ENCODE peak calls at places on chromosomes 7 and 10, in ten cellular contexts. One of them, this sample, is unnamed.
A peak's percentile ranks its signal among the peaks of the same experiment; 100 is the strongest.

GRCh38 chr10:80598084-80598798 is 60.5 kb downstream of the SH2D4B start:
- DNase-seq in A549: no peak
- DNase-seq in right atrium auricular region: no peak
- DNase-seq in CD4-positive, alpha-beta T cell: no peak
- DNase-seq in uterus: no peak
- DNase-seq in SJSA1: no peak
- DNase-seq in astrocyte: no peak
- DNase-seq in body of pancreas: no peak
- DNase-seq in DND-41: no peak
- DNase-seq in IMR-90: no peak
- DNase-seq in this sample: no peak

GRCh38 chr7:24475573-24475972 is 97.7 kb upstream of the PALS2 start:
- DNase-seq in A549: no peak
- DNase-seq in right atrium auricular region: no peak
- DNase-seq in CD4-positive, alpha-beta T cell: no peak
- DNase-seq in uterus: no peak
- DNase-seq in SJSA1: no peak
- DNase-seq in astrocyte: no peak
- DNase-seq in body of pancreas: no peak
- DNase-seq in DND-41: no peak
- DNase-seq in IMR-90: no peak
- DNase-seq in this sample: no peak

GRCh38 chr7:46752881-46753366 is 829.0 kb downstream of the TNS3 start:
- DNase-seq in A549: peak; percentile 54
- DNase-seq in right atrium auricular region: no peak
- DNase-seq in CD4-positive, alpha-beta T cell: no peak
- DNase-seq in uterus: peak; percentile 28
- DNase-seq in SJSA1: no peak
- DNase-seq in astrocyte: peak; percentile 91
- DNase-seq in body of pancreas: no peak
- DNase-seq in DND-41: no peak
- DNase-seq in IMR-90: peak; percentile 77
- DNase-seq in this sample: peak; percentile 92

GRCh38 chr7:46126901-46127300 is 205.8 kb upstream of the IGFBP3 start:
- DNase-seq in A549: no peak
- DNase-seq in right atrium auricular region: no peak
- DNase-seq in CD4-positive, alpha-beta T cell: no peak
- DNase-seq in uterus: no peak
- DNase-seq in SJSA1: no peak
- DNase-seq in astrocyte: no peak
- DNase-seq in body of pancreas: no peak
- DNase-seq in DND-41: no peak
- DNase-seq in IMR-90: no peak
- DNase-seq in this sample: peak; percentile 36

GRCh38 chr10:60521974-60522405 is 132.3 kb upstream of the ANK3 start:
- DNase-seq in A549: no peak
- DNase-seq in right atrium auricular region: no peak
- DNase-seq in CD4-positive, alpha-beta T cell: no peak
- DNase-seq in uterus: no peak
- DNase-seq in SJSA1: no peak
- DNase-seq in astrocyte: peak; percentile 98
- DNase-seq in body of pancreas: no peak
- DNase-seq in DND-41: no peak
- DNase-seq in IMR-90: peak; percentile 4
- DNase-seq in this sample: peak; percentile 73

GRCh38 chr7:77674878-77675277 is 21.4 kb upstream of the RSBN1L start:
- DNase-seq in A549: peak; percentile 29
- DNase-seq in right atrium auricular region: no peak
- DNase-seq in CD4-positive, alpha-beta T cell: no peak
- DNase-seq in uterus: no peak
- DNase-seq in SJSA1: no peak
- DNase-seq in astrocyte: peak; percentile 72
- DNase-seq in body of pancreas: peak; percentile 77
- DNase-seq in DND-41: no peak
- DNase-seq in IMR-90: peak; percentile 82
- DNase-seq in this sample: peak; percentile 92

GRCh38 chr10:68564712-68565111 is 4.6 kb downstream of the TET1 start:
- DNase-seq in A549: no peak
- DNase-seq in right atrium auricular region: no peak
- DNase-seq in CD4-positive, alpha-beta T cell: no peak
- DNase-seq in uterus: no peak
- DNase-seq in SJSA1: no peak
- DNase-seq in astrocyte: no peak
- DNase-seq in body of pancreas: no peak
- DNase-seq in DND-41: no peak
- DNase-seq in IMR-90: no peak
- DNase-seq in this sample: no peak

GRCh38 chr10:69892436-69893215 is 90.9 kb downstream of the COL13A1 start:
- DNase-seq in A549: no peak
- DNase-seq in right atrium auricular region: no peak
- DNase-seq in CD4-positive, alpha-beta T cell: no peak
- DNase-seq in uterus: no peak
- DNase-seq in SJSA1: no peak
- DNase-seq in astrocyte: no peak
- DNase-seq in body of pancreas: no peak
- DNase-seq in DND-41: no peak
- DNase-seq in IMR-90: no peak
- DNase-seq in this sample: no peak

GRCh38 chr10:32911285-32912016 is 46.6 kb downstream of the ITGB1 start:
- DNase-seq in A549: no peak
- DNase-seq in right atrium auricular region: no peak
- DNase-seq in CD4-positive, alpha-beta T cell: no peak
- DNase-seq in uterus: no peak
- DNase-seq in SJSA1: no peak
- DNase-seq in astrocyte: no peak
- DNase-seq in body of pancreas: no peak
- DNase-seq in DND-41: no peak
- DNase-seq in IMR-90: no peak
- DNase-seq in this sample: no peak

GRCh38 chr7:22429386-22429785 is 70.6 kb downstream of the STEAP1B start:
- DNase-seq in A549: no peak
- DNase-seq in right atrium auricular region: no peak
- DNase-seq in CD4-positive, alpha-beta T cell: no peak
- DNase-seq in uterus: no peak
- DNase-seq in SJSA1: no peak
- DNase-seq in astrocyte: no peak
- DNase-seq in body of pancreas: no peak
- DNase-seq in DND-41: no peak
- DNase-seq in IMR-90: peak; percentile 50
- DNase-seq in this sample: peak; percentile 79

GRCh38 chr10:91590142-91590903 is 42.5 kb downstream of the PPP1R3C start:
- DNase-seq in A549: peak; percentile 96
- DNase-seq in right atrium auricular region: peak; percentile 77
- DNase-seq in CD4-positive, alpha-beta T cell: no peak
- DNase-seq in uterus: peak; percentile 79
- DNase-seq in SJSA1: peak; percentile 78
- DNase-seq in astrocyte: peak; percentile 96
- DNase-seq in body of pancreas: peak; percentile 51
- DNase-seq in DND-41: no peak
- DNase-seq in IMR-90: peak; percentile 92
- DNase-seq in this sample: peak; percentile 39

GRCh38 chr7:76428868-76429805 is 4.4 kb downstream of the ZP3 start:
- DNase-seq in A549: no peak
- DNase-seq in right atrium auricular region: no peak
- DNase-seq in CD4-positive, alpha-beta T cell: no peak
- DNase-seq in uterus: no peak
- DNase-seq in SJSA1: peak; percentile 37
- DNase-seq in astrocyte: no peak
- DNase-seq in body of pancreas: peak; percentile 11
- DNase-seq in DND-41: no peak
- DNase-seq in IMR-90: peak; percentile 38
- DNase-seq in this sample: no peak

GRCh38 chr10:86300399-86300925 is 66.1 kb downstream of the GRID1 start:
- DNase-seq in A549: no peak
- DNase-seq in right atrium auricular region: no peak
- DNase-seq in CD4-positive, alpha-beta T cell: no peak
- DNase-seq in uterus: no peak
- DNase-seq in SJSA1: peak; percentile 15
- DNase-seq in astrocyte: no peak
- DNase-seq in body of pancreas: no peak
- DNase-seq in DND-41: no peak
- DNase-seq in IMR-90: no peak
- DNase-seq in this sample: no peak

GRCh38 chr7:44216521-44217030 is 15.8 kb downstream of the YKT6 start:
- DNase-seq in A549: no peak
- DNase-seq in right atrium auricular region: no peak
- DNase-seq in CD4-positive, alpha-beta T cell: no peak
- DNase-seq in uterus: no peak
- DNase-seq in SJSA1: no peak
- DNase-seq in astrocyte: no peak
- DNase-seq in body of pancreas: no peak
- DNase-seq in DND-41: no peak
- DNase-seq in IMR-90: no peak
- DNase-seq in this sample: no peak

GRCh38 chr10:12795318-12795717 is 206.2 kb downstream of the CCDC3 start:
- DNase-seq in A549: no peak
- DNase-seq in right atrium auricular region: no peak
- DNase-seq in CD4-positive, alpha-beta T cell: no peak
- DNase-seq in uterus: no peak
- DNase-seq in SJSA1: no peak
- DNase-seq in astrocyte: no peak
- DNase-seq in body of pancreas: no peak
- DNase-seq in DND-41: no peak
- DNase-seq in IMR-90: no peak
- DNase-seq in this sample: no peak

GRCh38 chr7:105298439-105298894 is 90.3 kb downstream of the SRPK2 start:
- DNase-seq in A549: no peak
- DNase-seq in right atrium auricular region: no peak
- DNase-seq in CD4-positive, alpha-beta T cell: no peak
- DNase-seq in uterus: no peak
- DNase-seq in SJSA1: no peak
- DNase-seq in astrocyte: no peak
- DNase-seq in body of pancreas: no peak
- DNase-seq in DND-41: peak; percentile 70
- DNase-seq in IMR-90: no peak
- DNase-seq in this sample: no peak

GRCh38 chr7:132933076-132933466 is 148.8 kb downstream of the CHCHD3 start:
- DNase-seq in A549: no peak
- DNase-seq in right atrium auricular region: no peak
- DNase-seq in CD4-positive, alpha-beta T cell: no peak
- DNase-seq in uterus: no peak
- DNase-seq in SJSA1: no peak
- DNase-seq in astrocyte: peak; percentile 82
- DNase-seq in body of pancreas: no peak
- DNase-seq in DND-41: no peak
- DNase-seq in IMR-90: peak; percentile 80
- DNase-seq in this sample: peak; percentile 3

GRCh38 chr7:64672414-64672813 is 6.5 kb downstream of the ZNF107 start:
- DNase-seq in A549: no peak
- DNase-seq in right atrium auricular region: no peak
- DNase-seq in CD4-positive, alpha-beta T cell: no peak
- DNase-seq in uterus: no peak
- DNase-seq in SJSA1: no peak
- DNase-seq in astrocyte: no peak
- DNase-seq in body of pancreas: no peak
- DNase-seq in DND-41: no peak
- DNase-seq in IMR-90: no peak
- DNase-seq in this sample: no peak

GRCh38 chr7:64665980-64666674 is at the start of gene ZNF107:
- DNase-seq in A549: peak; percentile 95
- DNase-seq in right atrium auricular region: peak; percentile 97
- DNase-seq in CD4-positive, alpha-beta T cell: peak; percentile 80
- DNase-seq in uterus: peak; percentile 94
- DNase-seq in SJSA1: peak; percentile 94
- DNase-seq in astrocyte: peak; percentile 92
- DNase-seq in body of pancreas: peak; percentile 85
- DNase-seq in DND-41: peak; percentile 91
- DNase-seq in IMR-90: peak; percentile 93
- DNase-seq in this sample: peak; percentile 93

DNA sequence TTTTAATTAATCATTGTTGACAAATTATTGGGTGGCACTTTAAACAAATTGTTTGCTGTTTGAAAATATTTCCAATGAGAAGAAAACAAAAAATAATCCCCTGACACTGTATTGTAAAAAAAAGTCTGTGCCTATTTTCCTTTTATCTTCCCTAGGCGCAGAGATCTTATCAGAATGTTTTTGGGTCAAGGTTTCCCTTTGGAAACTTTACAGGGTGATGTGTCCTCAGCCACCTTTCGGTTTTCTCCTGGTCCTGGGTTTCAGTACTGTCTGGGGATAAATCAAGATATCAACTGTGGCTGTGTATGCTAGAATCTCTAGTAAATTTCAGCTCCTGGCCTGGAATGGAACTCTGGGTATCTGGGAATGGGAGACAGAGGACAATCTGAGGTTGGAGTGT is 1.4 kb downstream of the ZNF107 start:
- DNase-seq in A549: no peak
- DNase-seq in right atrium auricular region: no peak
- DNase-seq in CD4-positive, alpha-beta T cell: no peak
- DNase-seq in uterus: no peak
- DNase-seq in SJSA1: no peak
- DNase-seq in astrocyte: no peak
- DNase-seq in body of pancreas: no peak
- DNase-seq in DND-41: no peak
- DNase-seq in IMR-90: no peak
- DNase-seq in this sample: no peak
- H3K9me3 ChIP-seq in A549: peaks cover 53% of the 10 kb centered on the region
- H3K9me3 ChIP-seq in right atrium auricular region: no peaks in the 10 kb centered on the region
- H3K9me3 ChIP-seq in CD4-positive, alpha-beta T cell: peaks cover 4% of the 10 kb centered on the region
- H3K9me3 ChIP-seq in uterus: no peaks in the 10 kb centered on the region
- H3K9me3 ChIP-seq in SJSA1: no peaks in the 10 kb centered on the region
- H3K9me3 ChIP-seq in astrocyte: no peaks in the 10 kb centered on the region
- H3K9me3 ChIP-seq in body of pancreas: no peaks in the 10 kb centered on the region
- H3K9me3 ChIP-seq in DND-41: no peaks in the 10 kb centered on the region
- H3K9me3 ChIP-seq in IMR-90: peaks cover under 1% of the 10 kb centered on the region
- H3K9me3 ChIP-seq in this sample: no peaks in the 10 kb centered on the region

GRCh38 chr7:158120751-158121150 is 466.9 kb downstream of the PTPRN2 start:
- DNase-seq in A549: no peak
- DNase-seq in right atrium auricular region: no peak
- DNase-seq in CD4-positive, alpha-beta T cell: no peak
- DNase-seq in uterus: no peak
- DNase-seq in SJSA1: no peak
- DNase-seq in astrocyte: no peak
- DNase-seq in body of pancreas: no peak
- DNase-seq in DND-41: no peak
- DNase-seq in IMR-90: no peak
- DNase-seq in this sample: no peak
- H3K9me3 ChIP-seq in A549: no peaks in the 10 kb centered on the region
- H3K9me3 ChIP-seq in right atrium auricular region: peaks cover 30% of the 10 kb centered on the region
- H3K9me3 ChIP-seq in CD4-positive, alpha-beta T cell: peaks cover 25% of the 10 kb centered on the region
- H3K9me3 ChIP-seq in uterus: no peaks in the 10 kb centered on the region
- H3K9me3 ChIP-seq in SJSA1: peaks cover 14% of the 10 kb centered on the region
- H3K9me3 ChIP-seq in astrocyte: peaks cover 14% of the 10 kb centered on the region
- H3K9me3 ChIP-seq in body of pancreas: peaks cover 4% of the 10 kb centered on the region
- H3K9me3 ChIP-seq in DND-41: peaks cover 13% of the 10 kb centered on the region
- H3K9me3 ChIP-seq in IMR-90: peaks cover 45% of the 10 kb centered on the region
- H3K9me3 ChIP-seq in this sample: peaks cover 38% of the 10 kb centered on the region

GRCh38 chr7:143351060-143351459 is 11.5 kb downstream of the FAM131B start:
- DNase-seq in A549: no peak
- DNase-seq in right atrium auricular region: no peak
- DNase-seq in CD4-positive, alpha-beta T cell: no peak
- DNase-seq in uterus: no peak
- DNase-seq in SJSA1: no peak
- DNase-seq in astrocyte: peak; percentile 6
- DNase-seq in body of pancreas: no peak
- DNase-seq in DND-41: no peak
- DNase-seq in IMR-90: no peak
- DNase-seq in this sample: no peak
- H3K9me3 ChIP-seq in A549: no peaks in the 10 kb centered on the region
- H3K9me3 ChIP-seq in right atrium auricular region: no peaks in the 10 kb centered on the region
- H3K9me3 ChIP-seq in CD4-positive, alpha-beta T cell: no peaks in the 10 kb centered on the region
- H3K9me3 ChIP-seq in uterus: no peaks in the 10 kb centered on the region
- H3K9me3 ChIP-seq in SJSA1: no peaks in the 10 kb centered on the region
- H3K9me3 ChIP-seq in astrocyte: no peaks in the 10 kb centered on the region
- H3K9me3 ChIP-seq in body of pancreas: no peaks in the 10 kb centered on the region
- H3K9me3 ChIP-seq in DND-41: no peaks in the 10 kb centered on the region
- H3K9me3 ChIP-seq in IMR-90: no peaks in the 10 kb centered on the region
- H3K9me3 ChIP-seq in this sample: no peaks in the 10 kb centered on the region

GRCh38 chr7:158128572-158128971 is 459.1 kb downstream of the PTPRN2 start:
- DNase-seq in A549: no peak
- DNase-seq in right atrium auricular region: no peak
- DNase-seq in CD4-positive, alpha-beta T cell: no peak
- DNase-seq in uterus: no peak
- DNase-seq in SJSA1: no peak
- DNase-seq in astrocyte: no peak
- DNase-seq in body of pancreas: no peak
- DNase-seq in DND-41: no peak
- DNase-seq in IMR-90: no peak
- DNase-seq in this sample: no peak
- H3K9me3 ChIP-seq in A549: peaks cover 7% of the 10 kb centered on the region
- H3K9me3 ChIP-seq in right atrium auricular region: no peaks in the 10 kb centered on the region
- H3K9me3 ChIP-seq in CD4-positive, alpha-beta T cell: no peaks in the 10 kb centered on the region
- H3K9me3 ChIP-seq in uterus: no peaks in the 10 kb centered on the region
- H3K9me3 ChIP-seq in SJSA1: peaks cover 23% of the 10 kb centered on the region
- H3K9me3 ChIP-seq in astrocyte: peaks cover 37% of the 10 kb centered on the region
- H3K9me3 ChIP-seq in body of pancreas: no peaks in the 10 kb centered on the region
- H3K9me3 ChIP-seq in DND-41: no peaks in the 10 kb centered on the region
- H3K9me3 ChIP-seq in IMR-90: peaks cover 50% of the 10 kb centered on the region
- H3K9me3 ChIP-seq in this sample: peaks cover 58% of the 10 kb centered on the region